ENCODE peak calls at places on chromosomes 13 and 19, in nine cellular contexts. H is IMR-90, S is PC-3, E is H1, B is endothelial cell of umbilical vein, A is neuronal stem cell, L is neural progenitor cell, W is PC-9, D is fibroblast of lung. U is an unnamed sample.

GRCh38 chr19:42048992-42049391 is 21.0 kb downstream of the GRIK5 start:
- DNase-seq in H (no peak), S (peak; percentile 52), E (no peak), B (no peak), A (no peak), L (no peak), W (peak; percentile 34), D (no peak), U (no peak)

GRCh38 chr13:49995535-49996165 is 1.2 kb upstream of the TRIM13 start:
- DNase-seq in H (no peak), S (no peak), E (no peak), B (peak; percentile 48), A (no peak), L (no peak), W (no peak), D (peak; percentile 21), U (peak; percentile 36)

GRCh38 chr19:6185093-6185824 is 49.8 kb downstream of the ACSBG2 start:
- DNase-seq in H (no peak), S (no peak), E (no peak), B (no peak), A (no peak), L (no peak), W (no peak), D (no peak), U (no peak)

GRCh38 chr13:98749501-98749900 is 3.0 kb downstream of the SLC15A1 start:
- DNase-seq in H (peak; percentile 60), S (no peak), E (no peak), B (no peak), A (no peak), L (no peak), W (no peak), D (peak; percentile 53), U (peak; percentile 96)

GRCh38 chr19:40499320-40499719 is 32.5 kb downstream of the SPTBN4 start:
- DNase-seq in H (no peak), S (no peak), E (no peak), B (no peak), A (no peak), L (no peak), W (no peak), D (no peak), U (no peak)

GRCh38 chr13:51249767-51250741 is 27.9 kb downstream of the FAM124A start:
- DNase-seq in H (no peak), S (no peak), E (no peak), B (peak; percentile 10), A (no peak), L (no peak), W (no peak), D (no peak), U (peak; percentile 21)

GRCh38 chr19:19098703-19099632 is 35.2 kb downstream of the SLC25A42 start:
- DNase-seq in H (no peak), S (no peak), E (no peak), B (no peak), A (no peak), L (no peak), W (peak; percentile 11), D (no peak), U (no peak)

GRCh38 chr19:57171551-57172081 is 4.3 kb upstream of the DUXA start:
- DNase-seq in H (peak; percentile 39), S (peak; percentile 38), E (peak; percentile 15), B (no peak), A (peak; percentile 48), L (peak; percentile 83), W (peak; percentile 35), D (peak; percentile 12), U (peak; percentile 74)

GRCh38 chr19:29840066-29840950 is 28.5 kb downstream of the CCNE1 start:
- DNase-seq in H (no peak), S (no peak), E (no peak), B (no peak), A (no peak), L (no peak), W (no peak), D (no peak), U (no peak)

GRCh38 chr19:29843180-29844051 is 31.6 kb downstream of the CCNE1 start:
- DNase-seq in H (no peak), S (no peak), E (no peak), B (no peak), A (peak; percentile 17), L (peak; percentile 66), W (peak; percentile 46), D (peak; percentile 12), U (peak; percentile 40)

GRCh38 chr19:29841559-29842367 is 30.0 kb downstream of the CCNE1 start:
- DNase-seq in H (peak; percentile 57), S (peak; percentile 44), E (no peak), B (peak; percentile 19), A (peak; percentile 29), L (peak; percentile 53), W (peak; percentile 60), D (no peak), U (peak; percentile 31)

GRCh38 chr19:29841209-29841558 is 29.4 kb downstream of the CCNE1 start:
- DNase-seq in H (no peak), S (peak; percentile 26), E (no peak), B (no peak), A (no peak), L (no peak), W (peak; percentile 30), D (no peak), U (peak; percentile 29)

GRCh38 chr19:29842471-29843179 is 30.8 kb downstream of the CCNE1 start:
- DNase-seq in H (no peak), S (no peak), E (no peak), B (no peak), A (no peak), L (no peak), W (no peak), D (no peak), U (peak; percentile 29)
- H2AFZ ChIP-seq in H (no peak overlapping the region), S (no peak overlapping the region), E (no peak overlapping the region), B (no peak overlapping the region), A (peak overlapping the region; percentile 85), L (no peak overlapping the region), W (no peak overlapping the region), D (no peak overlapping the region), U (peak overlapping the region; percentile 100)

GRCh38 chr19:49182848-49183375 is 25.3 kb downstream of the TRPM4 start:
- DNase-seq in H (no peak), S (no peak), E (no peak), B (no peak), A (no peak), L (no peak), W (no peak), D (no peak), U (no peak)

GRCh38 chr19:49186108-49186507 is 28.5 kb downstream of the TRPM4 start:
- DNase-seq in H (no peak), S (no peak), E (no peak), B (no peak), A (no peak), L (no peak), W (no peak), D (no peak), U (no peak)

GRCh38 chr19:49180659-49181058 is 23.1 kb downstream of the TRPM4 start:
- DNase-seq in H (no peak), S (no peak), E (no peak), B (no peak), A (no peak), L (no peak), W (no peak), D (no peak), U (no peak)
- H2AFZ ChIP-seq in H (no peak overlapping the region), S (no peak overlapping the region), E (no peak overlapping the region), B (no peak overlapping the region), A (no peak overlapping the region), L (no peak overlapping the region), W (no peak overlapping the region), D (no peak overlapping the region), U (no peak overlapping the region)

DNA sequence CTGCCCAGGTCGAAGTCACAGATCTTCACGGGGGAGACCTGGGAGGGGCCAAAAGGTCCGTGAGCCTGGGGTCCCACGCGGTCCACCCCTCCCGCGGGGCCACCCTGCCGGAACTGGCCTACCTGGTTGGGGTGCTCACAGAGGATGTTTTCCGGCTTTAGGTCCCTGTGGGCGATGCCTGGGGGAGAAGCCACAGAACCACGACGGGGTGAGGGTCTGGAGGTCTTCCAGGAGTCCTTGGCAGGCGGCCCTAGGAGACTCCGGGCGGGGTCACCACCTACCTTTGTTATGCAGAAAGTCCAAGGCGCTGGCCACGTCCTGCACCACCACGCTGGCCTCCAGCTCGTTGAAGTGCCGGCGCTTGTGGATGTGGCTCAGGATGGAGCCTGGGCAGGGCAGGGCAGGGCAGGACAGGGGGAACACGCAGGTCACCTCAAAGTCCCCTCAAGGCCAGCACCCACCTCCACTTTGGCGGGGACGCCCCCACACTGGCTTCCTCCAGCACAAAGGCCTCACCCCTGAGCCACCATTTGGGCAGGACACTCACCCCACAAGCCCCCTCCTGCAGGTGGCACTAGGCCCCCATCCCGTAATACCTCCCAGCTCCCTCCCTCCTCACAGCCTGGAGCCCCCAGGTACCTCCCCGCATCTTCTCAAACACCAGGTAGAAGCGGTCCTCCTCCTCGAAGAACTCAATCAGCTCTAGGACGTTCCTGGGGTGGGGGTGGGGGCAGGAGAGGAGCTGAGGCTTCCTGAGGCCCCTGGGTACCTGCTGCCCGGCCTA is 8.4 kb downstream of the MKNK2 start:
- DNase-seq in H (no peak), S (no peak), E (no peak), B (no peak), A (no peak), L (peak; percentile 49), W (no peak), D (no peak), U (no peak)
- H2AFZ ChIP-seq in H (peak overlapping the region; percentile 91), S (no peak overlapping the region), E (no peak overlapping the region), B (no peak overlapping the region), A (no peak overlapping the region), L (no peak overlapping the region), W (no peak overlapping the region), D (no peak overlapping the region), U (no peak overlapping the region)

GRCh38 chr19:58572026-58572817 is 913 bp downstream of the MZF1 start:
- DNase-seq in H (no peak), S (no peak), E (no peak), B (no peak), A (no peak), L (peak; percentile 23), W (no peak), D (no peak), U (no peak)

GRCh38 chr19:58572818-58573657 is at the start of gene MZF1:
- DNase-seq in H (peak; percentile 100), S (peak; percentile 100), E (peak; percentile 99), B (peak; percentile 100), A (peak; percentile 100), L (peak; percentile 100), W (no peak), D (peak; percentile 100), U (peak; percentile 100)

GRCh38 chr19:58575183-58576041 is 2.3 kb upstream of the MZF1 start:
- DNase-seq in H (peak; percentile 85), S (peak; percentile 92), E (no peak), B (peak; percentile 95), A (peak; percentile 91), L (peak; percentile 98), W (no peak), D (peak; percentile 91), U (peak; percentile 98)

GRCh38 chr19:58571575-58571947 is 1.6 kb downstream of the MZF1 start:
- DNase-seq in H (no peak), S (no peak), E (no peak), B (no peak), A (no peak), L (no peak), W (no peak), D (no peak), U (no peak)

DNA sequence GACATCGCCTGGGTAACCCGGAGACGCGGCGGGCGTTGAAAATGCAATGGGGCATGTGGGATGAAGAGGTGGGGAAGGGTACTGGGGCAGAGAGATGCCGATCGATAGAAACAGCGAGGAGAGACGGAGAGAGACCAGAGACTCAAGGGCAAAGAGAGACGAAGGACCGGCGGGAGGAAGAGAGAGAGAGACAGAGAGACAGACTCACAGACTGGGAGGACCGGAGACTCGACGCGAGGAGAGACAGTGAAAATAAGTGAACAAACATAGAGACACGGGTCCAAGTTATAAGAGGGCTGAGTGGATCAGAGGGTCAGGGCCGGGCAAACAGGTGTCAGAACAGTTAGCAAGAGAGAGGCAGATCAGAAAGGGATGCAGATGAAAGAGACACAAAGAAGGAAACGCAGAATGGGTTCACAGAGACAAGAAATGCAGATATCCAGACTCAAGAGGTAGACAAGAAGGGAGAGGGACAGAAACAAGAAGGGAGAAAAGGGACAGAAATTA is 576 bp upstream of the MZF1 start:
- DNase-seq in H (no peak), S (no peak), E (no peak), B (no peak), A (no peak), L (no peak), W (no peak), D (no peak), U (no peak)
- H2AFZ ChIP-seq in H (peak overlapping the region; percentile 99), S (peak overlapping the region; percentile 96), E (no peak overlapping the region), B (peak overlapping the region; percentile 65), A (peak overlapping the region; percentile 55), L (no peak overlapping the region), W (no peak overlapping the region), D (peak overlapping the region; percentile 85), U (peak overlapping the region; percentile 83)